ENCODE peak calls at places on chromosomes 16 and 17, in eight cellular contexts. W, J, L, R, G, T, P and X are unnamed samples.

GRCh38 chr17:64328036-64328874 is 62.4 kb downstream of the PECAM1 start:
- DNase-seq in W (no peak), J (no peak), L (no peak), R (no peak), G (no peak), T (no peak), P (no peak), X (no peak)

GRCh38 chr17:79980246-79981043 is 55.2 kb downstream of the TBC1D16 start:
- DNase-seq in W (no peak), J (no peak), L (no peak), R (no peak), G (no peak), T (no peak), P (no peak), X (no peak)

GRCh38 chr16:1379863-1380174 is 28.1 kb downstream of the GNPTG start:
- DNase-seq in W (no peak), J (peak), L (no peak), R (no peak), G (peak), T (no peak), P (no peak), X (no peak)

GRCh38 chr16:2082171-2082982 is 34.6 kb downstream of the TSC2 start:
- DNase-seq in W (peak), J (peak), L (no peak), R (no peak), G (no peak), T (no peak), P (no peak), X (no peak)

GRCh38 chr17:69430488-69430887 is 16.0 kb downstream of the MAP2K6 start:
- DNase-seq in W (no peak), J (no peak), L (no peak), R (no peak), G (no peak), T (no peak), P (no peak), X (no peak)

GRCh38 chr16:27285676-27286196 is 17.2 kb upstream of the NSMCE1 start:
- DNase-seq in W (no peak), J (no peak), L (no peak), R (no peak), G (no peak), T (no peak), P (no peak), X (no peak)

GRCh38 chr17:39626671-39627169 is at the start of gene PPP1R1B:
- DNase-seq in W (no peak), J (peak), L (no peak), R (no peak), G (no peak), T (no peak), P (no peak), X (peak)

GRCh38 chr16:11155284-11155806 is 100.7 kb downstream of the SOCS1 start:
- DNase-seq in W (peak), J (no peak), L (no peak), R (no peak), G (no peak), T (no peak), P (no peak), X (no peak)

GRCh38 chr16:70481929-70482536 is 27.6 kb downstream of the FCSK start:
- DNase-seq in W (peak), J (no peak), L (no peak), R (no peak), G (no peak), T (no peak), P (no peak), X (no peak)

GRCh38 chr17:38919316-38920078 is 5.9 kb upstream of the LASP1NB start:
- DNase-seq in W (no peak), J (no peak), L (no peak), R (no peak), G (no peak), T (no peak), P (no peak), X (no peak)

GRCh38 chr17:50170662-50171370 is 5.0 kb downstream of the SGCA start:
- DNase-seq in W (no peak), J (no peak), L (peak), R (no peak), G (no peak), T (no peak), P (no peak), X (no peak)

GRCh38 chr17:21674242-21674731 is 18.0 kb upstream of the KCNJ18 start:
- DNase-seq in W (no peak), J (no peak), L (no peak), R (no peak), G (no peak), T (no peak), P (no peak), X (no peak)

GRCh38 chr16:55273959-55274358 is 50.0 kb upstream of the IRX6 start:
- DNase-seq in W (no peak), J (no peak), L (no peak), R (no peak), G (no peak), T (no peak), P (no peak), X (no peak)

GRCh38 chr16:24834459-24835335 is 11.1 kb upstream of the SLC5A11 start:
- DNase-seq in W (peak), J (no peak), L (no peak), R (peak), G (peak), T (no peak), P (no peak), X (peak)

GRCh38 chr16:30904114-30904780 is 7.8 kb downstream of the CTF1 start:
- DNase-seq in W (no peak), J (no peak), L (no peak), R (peak), G (no peak), T (no peak), P (no peak), X (no peak)

GRCh38 chr16:61579195-61579594 is 457.0 kb downstream of the CDH8 start:
- DNase-seq in W (no peak), J (no peak), L (no peak), R (no peak), G (no peak), T (no peak), P (no peak), X (no peak)

GRCh38 chr16:88437367-88437964 is 15.6 kb upstream of the ZFPM1 start:
- DNase-seq in W (peak), J (no peak), L (no peak), R (peak), G (peak), T (peak), P (no peak), X (no peak)

GRCh38 chr17:72063756-72064461 is 56.9 kb upstream of the SOX9 start:
- DNase-seq in W (no peak), J (no peak), L (no peak), R (no peak), G (no peak), T (no peak), P (no peak), X (no peak)

GRCh38 chr17:68289473-68289872 is 1.5 kb downstream of the SLC16A6 start:
- DNase-seq in W (no peak), J (no peak), L (no peak), R (peak), G (no peak), T (no peak), P (no peak), X (no peak)

GRCh38 chr17:68290268-68290954 is 516 bp downstream of the SLC16A6 start:
- DNase-seq in W (no peak), J (no peak), L (peak), R (peak), G (no peak), T (peak), P (no peak), X (peak)

GRCh38 chr17:68288804-68289203 is 2.1 kb downstream of the SLC16A6 start:
- DNase-seq in W (no peak), J (no peak), L (no peak), R (peak), G (no peak), T (no peak), P (no peak), X (no peak)

GRCh38 chr17:68290955-68291835 is at the start of the genes ARSG and SLC16A6:
- DNase-seq in W (peak), J (peak), L (peak), R (peak), G (peak), T (peak), P (peak), X (peak)

GRCh38 chr17:68289936-68290267 is 1.0 kb downstream of the SLC16A6 start:
- DNase-seq in W (no peak), J (no peak), L (no peak), R (no peak), G (no peak), T (no peak), P (no peak), X (no peak)
- H3K4me3 ChIP-seq in W (no peak), J (no peak), L (peak), R (peak), G (peak), T (peak), P (peak), X (peak)

DNA sequence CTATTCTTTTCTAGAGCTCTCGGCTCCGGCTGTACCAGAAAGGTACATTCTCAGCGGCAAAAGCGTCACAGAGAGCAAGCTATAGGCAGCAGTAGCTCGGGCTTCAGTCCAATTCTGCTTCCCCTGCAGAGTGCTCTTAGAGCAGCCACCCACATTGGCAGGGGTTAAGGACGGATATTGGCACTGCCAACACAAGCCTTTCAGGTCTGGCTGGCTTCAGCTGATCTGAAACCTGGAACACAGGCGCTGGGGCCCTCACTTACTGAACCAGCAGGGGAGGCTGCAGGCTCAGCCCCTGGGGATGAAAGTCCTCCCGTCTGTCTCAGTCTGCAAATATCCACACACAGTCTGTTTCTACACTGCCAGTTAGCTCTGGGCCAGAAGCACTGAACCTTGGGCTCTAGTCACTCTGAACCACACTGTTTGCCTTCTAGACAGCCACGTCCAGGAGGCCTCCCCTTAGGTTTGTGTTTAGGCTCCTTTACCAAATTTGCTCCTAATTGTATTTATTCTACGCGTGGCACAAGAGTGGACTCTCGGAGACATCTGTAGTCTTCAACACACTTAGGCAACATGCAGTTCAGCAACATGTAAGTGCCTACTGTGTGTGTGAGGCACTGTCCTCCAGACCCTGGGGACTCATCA is 40.1 kb downstream of the HIC1 start:
- DNase-seq in W (peak), J (peak), L (no peak), R (peak), G (peak), T (no peak), P (no peak), X (peak)
- TF ChIP-seq CTCF in W (peak), J (peak), L (peak), R (peak), G (peak), T (no peak), P (peak), X (peak)

DNA sequence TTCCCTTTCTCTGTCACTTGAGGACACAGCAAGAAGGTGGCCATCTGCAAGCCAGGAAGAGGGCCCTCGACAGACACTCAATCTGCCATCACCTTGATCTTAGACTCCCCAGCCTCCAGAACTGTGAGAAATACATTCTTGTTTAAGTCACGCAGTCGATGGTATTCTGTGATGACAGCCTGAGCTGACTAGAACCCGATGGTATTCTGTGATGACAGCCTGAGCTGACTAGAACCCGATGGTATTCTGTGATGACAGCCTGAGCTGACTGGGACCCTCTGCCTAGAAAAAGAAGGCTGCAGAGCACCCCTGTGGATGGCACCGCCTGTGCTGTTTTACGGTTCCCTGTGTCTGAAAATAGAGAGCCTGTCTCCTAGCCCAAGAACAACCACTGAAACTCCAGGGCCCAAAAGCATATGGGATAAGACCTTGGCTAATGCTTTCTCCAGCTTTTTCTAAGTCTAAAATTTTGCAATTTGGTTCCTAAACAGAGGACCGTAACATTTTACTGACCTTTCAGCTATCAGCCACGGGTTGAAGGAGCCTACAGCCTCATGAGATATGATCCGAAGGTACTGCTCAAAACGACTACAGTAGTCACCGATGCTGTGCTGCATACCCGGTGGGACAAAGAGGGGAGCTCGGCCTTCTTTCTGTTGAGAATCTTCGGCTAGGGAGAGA is 33.1 kb upstream of the PITPNM3 start:
- DNase-seq in W (peak), J (no peak), L (no peak), R (no peak), G (no peak), T (no peak), P (no peak), X (no peak)
- H3K27ac ChIP-seq in W (peak), J (no peak), L (no peak), R (no peak), G (no peak), T (no peak), P (no peak), X (no peak)

DNA sequence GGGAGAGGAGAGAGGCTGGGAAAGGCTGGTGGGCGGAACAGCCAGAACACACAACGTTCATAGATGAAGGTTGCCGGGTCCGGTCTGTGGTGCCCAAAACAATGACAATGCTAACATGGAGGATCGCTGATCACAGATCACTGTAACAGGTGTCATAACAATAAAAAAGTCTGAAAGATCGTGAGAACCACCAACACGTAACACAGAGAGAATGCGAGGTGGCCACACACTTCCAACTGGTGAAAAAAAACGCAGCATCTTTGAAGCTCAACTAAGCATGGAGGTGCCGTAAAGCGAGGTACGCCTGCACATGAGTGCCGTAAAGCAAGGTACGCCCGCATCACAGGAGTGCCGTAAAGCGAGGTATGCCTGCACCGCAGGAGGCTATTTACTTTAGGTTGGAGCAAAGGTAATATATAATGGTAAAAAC is 42.3 kb downstream of the ABR start:
- DNase-seq in W (no peak), J (peak), L (no peak), R (no peak), G (peak), T (no peak), P (no peak), X (peak)
- H3K4me3 ChIP-seq in W (no peak), J (no peak), L (no peak), R (no peak), G (no peak), T (no peak), P (no peak), X (peak)

GRCh38 chr17:47663997-47664941 is 14.6 kb downstream of the KPNB1 start:
- DNase-seq in W (peak), J (peak), L (no peak), R (peak), G (peak), T (peak), P (no peak), X (peak)
- TF ChIP-seq CTCF in W (peak), J (peak), L (peak), R (peak), G (peak), T (peak), P (peak), X (peak)

GRCh38 chr17:47697948-47698711 is 4.2 kb downstream of the TBKBP1 start:
- DNase-seq in W (no peak), J (no peak), L (no peak), R (no peak), G (no peak), T (no peak), P (no peak), X (peak)

GRCh38 chr17:47694818-47695663 is 1.1 kb downstream of the TBKBP1 start:
- DNase-seq in W (peak), J (peak), L (peak), R (peak), G (no peak), T (no peak), P (peak), X (peak)

GRCh38 chr17:47695664-47696376 is 1.9 kb downstream of the TBKBP1 start:
- DNase-seq in W (no peak), J (no peak), L (no peak), R (no peak), G (no peak), T (no peak), P (no peak), X (peak)

GRCh38 chr17:47698749-47699535 is 5.0 kb downstream of the TBKBP1 start:
- DNase-seq in W (peak), J (no peak), L (peak), R (peak), G (no peak), T (peak), P (no peak), X (peak)

DNA sequence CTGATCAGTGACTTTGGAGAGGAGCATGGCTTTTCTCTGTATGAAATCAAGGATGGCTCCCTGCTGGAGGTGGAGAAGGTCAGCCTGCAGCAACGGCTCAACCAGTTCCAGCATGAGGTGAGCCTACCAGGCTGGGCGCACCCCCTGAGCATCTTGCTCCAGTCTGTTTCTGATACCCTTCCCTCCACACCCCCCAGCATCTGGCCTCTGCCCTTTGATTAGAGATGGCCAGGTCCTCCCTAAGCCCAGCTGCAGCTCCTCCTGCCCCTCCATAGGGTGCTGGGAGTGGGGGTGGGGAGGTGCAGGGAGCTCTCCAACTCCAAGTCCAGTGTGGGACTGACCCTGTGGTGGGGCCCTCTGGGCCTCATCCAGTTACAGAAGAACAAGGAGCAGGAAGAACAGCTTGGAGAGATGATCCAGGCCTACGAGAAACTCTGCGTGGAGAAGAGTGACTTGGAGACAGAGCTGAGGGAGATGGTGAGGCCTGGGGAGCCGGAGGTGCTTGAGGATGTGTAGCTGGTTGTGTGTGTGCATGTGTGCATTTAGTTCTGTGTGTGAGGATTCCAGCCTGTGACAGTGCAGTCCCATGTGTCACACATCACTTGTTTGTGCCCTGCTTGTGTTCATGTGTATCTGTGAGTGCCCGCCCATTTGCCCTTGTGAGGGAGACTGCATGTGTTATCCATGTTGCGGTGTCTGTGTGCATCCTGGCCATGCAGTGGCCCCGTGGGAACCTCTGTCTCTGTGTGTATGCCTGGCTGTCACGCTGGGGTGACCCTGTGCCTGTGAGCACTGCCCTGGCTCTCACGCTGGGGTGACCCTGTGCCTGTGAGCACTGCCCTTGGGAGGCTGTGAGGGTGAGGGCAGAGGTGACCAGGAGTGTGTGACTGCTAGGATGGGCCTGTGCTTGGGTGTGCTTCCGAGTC is 3.0 kb downstream of the TBKBP1 start:
- DNase-seq in W (no peak), J (no peak), L (no peak), R (no peak), G (no peak), T (no peak), P (no peak), X (peak)
- H3K27ac ChIP-seq in W (no peak), J (no peak), L (no peak), R (no peak), G (no peak), T (no peak), P (no peak), X (no peak)

DNA sequence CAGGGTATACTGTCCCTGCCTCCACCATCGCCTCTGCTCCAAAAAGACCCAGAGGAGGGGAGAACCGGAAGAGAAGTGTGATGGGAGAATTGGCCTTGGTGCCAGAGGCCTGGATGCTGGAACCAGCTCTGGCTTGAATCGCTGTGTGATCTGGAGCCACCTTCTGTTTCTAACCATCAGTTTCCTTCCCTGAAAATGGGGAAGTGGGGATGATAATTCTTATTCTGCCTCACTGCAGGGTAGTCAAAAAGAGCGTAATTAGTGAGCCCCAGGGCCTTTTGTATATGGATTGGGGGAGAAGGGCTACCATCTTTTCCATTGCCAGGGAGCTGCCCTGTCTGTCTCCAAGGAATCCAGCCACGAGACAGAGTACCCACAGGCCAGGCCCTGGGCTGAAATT is 52.2 kb downstream of the CCT6B start:
- DNase-seq in W (no peak), J (no peak), L (no peak), R (no peak), G (no peak), T (no peak), P (no peak), X (no peak)
- H3K4me3 ChIP-seq in W (no peak), J (no peak), L (no peak), R (no peak), G (no peak), T (no peak), P (no peak), X (no peak)

GRCh38 chr17:78492116-78492799 is 84.9 kb downstream of the DNAH17 start:
- DNase-seq in W (no peak), J (no peak), L (no peak), R (no peak), G (no peak), T (no peak), P (no peak), X (no peak)
- TF ChIP-seq CTCF in W (no peak), J (no peak), L (no peak), R (no peak), G (peak), T (no peak), P (no peak), X (no peak)

GRCh38 chr17:48642843-48643696 is 16.9 kb upstream of the HOXB9 start:
- DNase-seq in W (no peak), J (no peak), L (no peak), R (no peak), G (no peak), T (no peak), P (no peak), X (no peak)
- H3K27ac ChIP-seq in W (no peak), J (no peak), L (no peak), R (no peak), G (no peak), T (no peak), P (no peak), X (no peak)

GRCh38 chr17:7021993-7022778 is 664 bp upstream of the BCL6B start:
- DNase-seq in W (peak), J (peak), L (peak), R (peak), G (no peak), T (peak), P (peak), X (peak)
- H3K4me3 ChIP-seq in W (no peak), J (no peak), L (peak), R (peak), G (peak), T (peak), P (peak), X (peak)